ENCODE peak calls at places on chromosomes 13 and 19, in eight cellular contexts. One of them, this sample, is unnamed.

GRCh38 chr13:112115403-112116091 is 48.6 kb downstream of the SOX1 start:
- DNase-seq in AG04450: no peak
- DNase-seq in endothelial cell of umbilical vein: no peak
- DNase-seq in brain microvascular endothelial cell: no peak
- DNase-seq in right lobe of liver: no peak
- DNase-seq in breast epithelium: no peak
- DNase-seq in HepG2: no peak
- DNase-seq in pancreas: no peak
- DNase-seq in this sample: no peak

GRCh38 chr19:50427997-50428425 is 4.7 kb upstream of the MYBPC2 start:
- DNase-seq in AG04450: peak
- DNase-seq in endothelial cell of umbilical vein: peak
- DNase-seq in brain microvascular endothelial cell: peak
- DNase-seq in right lobe of liver: peak
- DNase-seq in breast epithelium: peak
- DNase-seq in HepG2: no peak
- DNase-seq in pancreas: peak
- DNase-seq in this sample: no peak

GRCh38 chr19:11447347-11448262 is 12.2 kb downstream of the PRKCSH start:
- DNase-seq in AG04450: no peak
- DNase-seq in endothelial cell of umbilical vein: no peak
- DNase-seq in brain microvascular endothelial cell: no peak
- DNase-seq in right lobe of liver: no peak
- DNase-seq in breast epithelium: no peak
- DNase-seq in HepG2: no peak
- DNase-seq in pancreas: no peak
- DNase-seq in this sample: no peak

GRCh38 chr19:32866564-32867265 is 2.9 kb downstream of the SLC7A9 start:
- DNase-seq in AG04450: no peak
- DNase-seq in endothelial cell of umbilical vein: no peak
- DNase-seq in brain microvascular endothelial cell: no peak
- DNase-seq in right lobe of liver: no peak
- DNase-seq in breast epithelium: no peak
- DNase-seq in HepG2: no peak
- DNase-seq in pancreas: no peak
- DNase-seq in this sample: peak

GRCh38 chr19:54928299-54928698 is 19.0 kb downstream of the NLRP7 start:
- DNase-seq in AG04450: no peak
- DNase-seq in endothelial cell of umbilical vein: no peak
- DNase-seq in brain microvascular endothelial cell: no peak
- DNase-seq in right lobe of liver: no peak
- DNase-seq in breast epithelium: no peak
- DNase-seq in HepG2: no peak
- DNase-seq in pancreas: no peak
- DNase-seq in this sample: no peak

GRCh38 chr19:39407644-39408391 is 1.2 kb downstream of the ZFP36 start:
- DNase-seq in AG04450: no peak
- DNase-seq in endothelial cell of umbilical vein: no peak
- DNase-seq in brain microvascular endothelial cell: no peak
- DNase-seq in right lobe of liver: peak
- DNase-seq in breast epithelium: peak
- DNase-seq in HepG2: no peak
- DNase-seq in pancreas: peak
- DNase-seq in this sample: no peak

GRCh38 chr13:40370662-40371061 is 295.8 kb downstream of the FOXO1 start:
- DNase-seq in AG04450: no peak
- DNase-seq in endothelial cell of umbilical vein: no peak
- DNase-seq in brain microvascular endothelial cell: no peak
- DNase-seq in right lobe of liver: no peak
- DNase-seq in breast epithelium: no peak
- DNase-seq in HepG2: no peak
- DNase-seq in pancreas: no peak
- DNase-seq in this sample: no peak

GRCh38 chr19:6041991-6042421 is 64.1 kb upstream of the RANBP3 start:
- DNase-seq in AG04450: no peak
- DNase-seq in endothelial cell of umbilical vein: no peak
- DNase-seq in brain microvascular endothelial cell: no peak
- DNase-seq in right lobe of liver: peak
- DNase-seq in breast epithelium: no peak
- DNase-seq in HepG2: no peak
- DNase-seq in pancreas: no peak
- DNase-seq in this sample: peak

GRCh38 chr13:90416519-90416918 is 931.0 kb upstream of the MIR17HG start:
- DNase-seq in AG04450: no peak
- DNase-seq in endothelial cell of umbilical vein: peak
- DNase-seq in brain microvascular endothelial cell: peak
- DNase-seq in right lobe of liver: no peak
- DNase-seq in breast epithelium: peak
- DNase-seq in HepG2: no peak
- DNase-seq in pancreas: no peak
- DNase-seq in this sample: no peak

GRCh38 chr13:72890546-72890945 is 108.6 kb downstream of the PIBF1 start:
- DNase-seq in AG04450: no peak
- DNase-seq in endothelial cell of umbilical vein: no peak
- DNase-seq in brain microvascular endothelial cell: no peak
- DNase-seq in right lobe of liver: no peak
- DNase-seq in breast epithelium: no peak
- DNase-seq in HepG2: no peak
- DNase-seq in pancreas: no peak
- DNase-seq in this sample: no peak

GRCh38 chr19:15025237-15025636 is 24.0 kb upstream of the CASP14 start:
- DNase-seq in AG04450: no peak
- DNase-seq in endothelial cell of umbilical vein: no peak
- DNase-seq in brain microvascular endothelial cell: no peak
- DNase-seq in right lobe of liver: no peak
- DNase-seq in breast epithelium: peak
- DNase-seq in HepG2: peak
- DNase-seq in pancreas: no peak
- DNase-seq in this sample: no peak

GRCh38 chr19:8387688-8388611 is 2.2 kb upstream of the RAB11B start:
- DNase-seq in AG04450: no peak
- DNase-seq in endothelial cell of umbilical vein: no peak
- DNase-seq in brain microvascular endothelial cell: no peak
- DNase-seq in right lobe of liver: peak
- DNase-seq in breast epithelium: no peak
- DNase-seq in HepG2: peak
- DNase-seq in pancreas: no peak
- DNase-seq in this sample: peak

GRCh38 chr13:71865858-71866172 is 1.2 kb downstream of the DACH1 start:
- DNase-seq in AG04450: no peak
- DNase-seq in endothelial cell of umbilical vein: no peak
- DNase-seq in brain microvascular endothelial cell: no peak
- DNase-seq in right lobe of liver: peak
- DNase-seq in breast epithelium: no peak
- DNase-seq in HepG2: no peak
- DNase-seq in pancreas: peak
- DNase-seq in this sample: no peak

DNA sequence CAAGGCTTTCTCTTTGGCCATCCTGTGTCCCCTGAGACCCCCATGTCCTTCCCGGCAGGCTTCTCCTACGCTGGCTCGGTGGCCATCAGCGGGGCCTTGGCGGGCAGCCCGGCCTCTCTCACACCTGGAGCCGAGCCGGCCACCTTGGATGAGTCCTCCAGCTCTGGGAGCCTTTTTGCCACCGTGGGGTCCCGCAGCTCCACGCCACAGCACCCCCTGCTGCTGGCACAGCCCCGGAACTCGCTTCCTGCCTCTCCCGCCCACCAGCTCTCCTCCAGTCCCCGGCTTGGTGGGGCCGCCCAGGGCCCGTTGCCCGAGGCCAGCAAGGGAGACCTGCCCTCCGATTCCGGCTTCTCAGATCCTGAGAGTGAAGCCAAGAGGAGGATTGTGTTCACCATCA is 14.2 kb downstream of the PLEKHJ1 start:
- DNase-seq in AG04450: no peak
- DNase-seq in endothelial cell of umbilical vein: no peak
- DNase-seq in brain microvascular endothelial cell: no peak
- DNase-seq in right lobe of liver: no peak
- DNase-seq in breast epithelium: no peak
- DNase-seq in HepG2: no peak
- DNase-seq in pancreas: no peak
- DNase-seq in this sample: no peak
- TF ChIP-seq CTCF in AG04450: peak
- TF ChIP-seq CTCF in endothelial cell of umbilical vein: no peak
- TF ChIP-seq CTCF in brain microvascular endothelial cell: peak
- TF ChIP-seq CTCF in right lobe of liver: no peak
- TF ChIP-seq CTCF in breast epithelium: no peak
- TF ChIP-seq CTCF in HepG2: peak
- TF ChIP-seq CTCF in pancreas: no peak
- TF ChIP-seq CTCF in this sample: peak

GRCh38 chr13:113770441-113770840 is 11.4 kb downstream of the TMEM255B start:
- DNase-seq in AG04450: no peak
- DNase-seq in endothelial cell of umbilical vein: no peak
- DNase-seq in brain microvascular endothelial cell: no peak
- DNase-seq in right lobe of liver: no peak
- DNase-seq in breast epithelium: no peak
- DNase-seq in HepG2: no peak
- DNase-seq in pancreas: no peak
- DNase-seq in this sample: no peak

GRCh38 chr13:113769106-113769505 is 10.1 kb downstream of the TMEM255B start:
- DNase-seq in AG04450: no peak
- DNase-seq in endothelial cell of umbilical vein: no peak
- DNase-seq in brain microvascular endothelial cell: no peak
- DNase-seq in right lobe of liver: no peak
- DNase-seq in breast epithelium: no peak
- DNase-seq in HepG2: no peak
- DNase-seq in pancreas: no peak
- DNase-seq in this sample: no peak

GRCh38 chr13:113771709-113772331 is 12.8 kb downstream of the TMEM255B start:
- DNase-seq in AG04450: no peak
- DNase-seq in endothelial cell of umbilical vein: peak
- DNase-seq in brain microvascular endothelial cell: no peak
- DNase-seq in right lobe of liver: no peak
- DNase-seq in breast epithelium: no peak
- DNase-seq in HepG2: no peak
- DNase-seq in pancreas: no peak
- DNase-seq in this sample: no peak

GRCh38 chr13:113768018-113768905 is 9.2 kb downstream of the TMEM255B start:
- DNase-seq in AG04450: no peak
- DNase-seq in endothelial cell of umbilical vein: no peak
- DNase-seq in brain microvascular endothelial cell: no peak
- DNase-seq in right lobe of liver: no peak
- DNase-seq in breast epithelium: no peak
- DNase-seq in HepG2: no peak
- DNase-seq in pancreas: no peak
- DNase-seq in this sample: no peak

DNA sequence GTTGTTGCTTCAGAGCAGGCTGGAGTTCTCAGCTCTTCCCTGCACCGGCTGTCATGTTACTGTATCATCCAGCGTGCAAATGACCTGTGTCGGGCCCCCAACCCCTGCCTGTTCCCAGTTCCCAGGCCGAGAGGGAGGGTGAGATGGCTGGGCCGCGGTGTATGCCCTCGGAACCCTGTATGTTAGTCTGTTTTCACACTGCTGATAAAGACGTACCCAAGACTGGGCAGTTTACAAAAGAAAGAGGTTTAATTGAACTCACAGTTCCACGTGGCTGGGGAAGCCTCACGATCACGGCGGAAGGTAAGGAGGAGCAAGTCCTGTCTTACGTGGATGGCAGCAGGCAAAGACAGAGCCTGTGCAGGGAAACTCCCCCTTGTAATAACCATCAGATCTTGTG is 10.9 kb downstream of the TMEM255B start:
- DNase-seq in AG04450: no peak
- DNase-seq in endothelial cell of umbilical vein: no peak
- DNase-seq in brain microvascular endothelial cell: no peak
- DNase-seq in right lobe of liver: no peak
- DNase-seq in breast epithelium: no peak
- DNase-seq in HepG2: no peak
- DNase-seq in pancreas: no peak
- DNase-seq in this sample: no peak
- TF ChIP-seq CTCF in AG04450: no peak
- TF ChIP-seq CTCF in endothelial cell of umbilical vein: no peak
- TF ChIP-seq CTCF in brain microvascular endothelial cell: no peak
- TF ChIP-seq CTCF in right lobe of liver: no peak
- TF ChIP-seq CTCF in breast epithelium: no peak
- TF ChIP-seq CTCF in HepG2: no peak
- TF ChIP-seq CTCF in pancreas: no peak
- TF ChIP-seq CTCF in this sample: no peak

GRCh38 chr19:45446295-45446694 is 21.5 kb upstream of the FOSB start:
- DNase-seq in AG04450: no peak
- DNase-seq in endothelial cell of umbilical vein: peak
- DNase-seq in brain microvascular endothelial cell: no peak
- DNase-seq in right lobe of liver: no peak
- DNase-seq in breast epithelium: no peak
- DNase-seq in HepG2: peak
- DNase-seq in pancreas: no peak
- DNase-seq in this sample: no peak
- TF ChIP-seq CTCF in AG04450: peak
- TF ChIP-seq CTCF in endothelial cell of umbilical vein: peak
- TF ChIP-seq CTCF in brain microvascular endothelial cell: peak
- TF ChIP-seq CTCF in right lobe of liver: peak
- TF ChIP-seq CTCF in breast epithelium: no peak
- TF ChIP-seq CTCF in HepG2: peak
- TF ChIP-seq CTCF in pancreas: no peak
- TF ChIP-seq CTCF in this sample: peak

GRCh38 chr13:102788683-102789082 is 10.1 kb downstream of the POGLUT2 start:
- DNase-seq in AG04450: no peak
- DNase-seq in endothelial cell of umbilical vein: no peak
- DNase-seq in brain microvascular endothelial cell: no peak
- DNase-seq in right lobe of liver: peak
- DNase-seq in breast epithelium: no peak
- DNase-seq in HepG2: no peak
- DNase-seq in pancreas: no peak
- DNase-seq in this sample: no peak
- TF ChIP-seq CTCF in AG04450: no peak
- TF ChIP-seq CTCF in endothelial cell of umbilical vein: no peak
- TF ChIP-seq CTCF in brain microvascular endothelial cell: no peak
- TF ChIP-seq CTCF in right lobe of liver: no peak
- TF ChIP-seq CTCF in breast epithelium: no peak
- TF ChIP-seq CTCF in HepG2: no peak
- TF ChIP-seq CTCF in pancreas: no peak
- TF ChIP-seq CTCF in this sample: no peak

DNA sequence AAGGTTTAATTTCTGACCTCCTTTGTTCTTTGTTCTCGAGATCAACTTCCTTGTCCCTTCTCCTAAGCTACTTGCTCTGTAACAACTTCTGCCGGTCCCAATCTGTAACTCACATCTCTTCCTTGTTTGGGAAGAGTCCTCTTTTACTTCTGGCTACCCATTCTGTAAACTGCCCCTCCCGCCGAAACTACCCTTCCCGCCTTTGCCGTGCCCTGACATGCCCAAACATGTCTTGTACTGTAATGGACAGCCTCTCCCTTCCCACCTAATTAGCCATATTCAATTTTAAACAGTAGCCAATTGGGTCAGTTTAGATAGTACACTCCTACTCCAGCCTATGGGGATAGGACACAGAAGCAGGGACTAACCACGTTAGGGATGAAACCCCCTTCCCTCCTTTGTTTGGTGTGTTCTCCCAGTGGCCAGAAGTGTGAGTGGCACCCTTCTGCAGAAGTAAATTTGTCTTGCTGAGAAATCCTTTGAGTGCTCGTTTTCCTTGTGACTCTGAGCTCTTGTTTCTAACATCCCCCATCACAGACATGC is 34.2 kb downstream of the SACS start:
- DNase-seq in AG04450: no peak
- DNase-seq in endothelial cell of umbilical vein: no peak
- DNase-seq in brain microvascular endothelial cell: no peak
- DNase-seq in right lobe of liver: no peak
- DNase-seq in breast epithelium: no peak
- DNase-seq in HepG2: no peak
- DNase-seq in pancreas: no peak
- DNase-seq in this sample: no peak
- TF ChIP-seq CTCF in AG04450: no peak
- TF ChIP-seq CTCF in endothelial cell of umbilical vein: no peak
- TF ChIP-seq CTCF in brain microvascular endothelial cell: no peak
- TF ChIP-seq CTCF in right lobe of liver: no peak
- TF ChIP-seq CTCF in breast epithelium: no peak
- TF ChIP-seq CTCF in HepG2: no peak
- TF ChIP-seq CTCF in pancreas: no peak
- TF ChIP-seq CTCF in this sample: no peak